ENCODE peak calls at places on chromosome 17, in seven cellular contexts. One of them, this sample, is unnamed.

GRCh38 chr17:8940866-8941471 is 24.5 kb downstream of the PIK3R5 start:
- DNase-seq in fibroblast of mammary gland: no peak
- DNase-seq in stomach: no peak
- DNase-seq in adrenal gland: no peak
- DNase-seq in A549: no peak
- DNase-seq in right lobe of liver: no peak
- DNase-seq in A673: no peak
- DNase-seq in this sample: no peak

GRCh38 chr17:40482722-40483121 is 18.7 kb downstream of the TNS4 start:
- DNase-seq in stomach: no peak
- DNase-seq in A549: no peak
- DNase-seq in right lobe of liver: no peak
- DNase-seq in fibroblast of mammary gland: no peak
- DNase-seq in adrenal gland: no peak
- DNase-seq in A673: no peak
- DNase-seq in this sample: no peak

GRCh38 chr17:17824119-17824779 is 12.5 kb downstream of the SREBF1 start:
- DNase-seq in fibroblast of mammary gland: no peak
- DNase-seq in adrenal gland: peak; percentile 56
- DNase-seq in stomach: no peak
- DNase-seq in A549: no peak
- DNase-seq in A673: peak; percentile 67
- DNase-seq in right lobe of liver: no peak
- DNase-seq in this sample: no peak

GRCh38 chr17:57874434-57875108 is 24.7 kb upstream of the MRPS23 start:
- DNase-seq in fibroblast of mammary gland: peak; percentile 95
- DNase-seq in right lobe of liver: peak; percentile 52
- DNase-seq in stomach: no peak
- DNase-seq in A673: peak; percentile 99
- DNase-seq in A549: no peak
- DNase-seq in adrenal gland: peak; percentile 80
- DNase-seq in this sample: no peak

GRCh38 chr17:58643147-58643546 is 48.7 kb downstream of the TEX14 start:
- DNase-seq in adrenal gland: no peak
- DNase-seq in stomach: no peak
- DNase-seq in A673: no peak
- DNase-seq in right lobe of liver: no peak
- DNase-seq in A549: peak; percentile 56
- DNase-seq in fibroblast of mammary gland: peak; percentile 60
- DNase-seq in this sample: no peak

GRCh38 chr17:42708588-42708987 is 26.3 kb downstream of the CNTNAP1 start:
- DNase-seq in fibroblast of mammary gland: no peak
- DNase-seq in right lobe of liver: no peak
- DNase-seq in A673: no peak
- DNase-seq in A549: no peak
- DNase-seq in adrenal gland: no peak
- DNase-seq in stomach: no peak
- DNase-seq in this sample: no peak

GRCh38 chr17:32627233-32628008 is 140.6 kb downstream of the CDK5R1 start:
- DNase-seq in right lobe of liver: no peak
- DNase-seq in adrenal gland: no peak
- DNase-seq in stomach: no peak
- DNase-seq in A549: no peak
- DNase-seq in A673: no peak
- DNase-seq in fibroblast of mammary gland: peak; percentile 10
- DNase-seq in this sample: no peak

GRCh38 chr17:56499799-56500388 is 93.6 kb upstream of the NOG start:
- DNase-seq in adrenal gland: no peak
- DNase-seq in A549: no peak
- DNase-seq in fibroblast of mammary gland: peak; percentile 43
- DNase-seq in stomach: no peak
- DNase-seq in A673: peak; percentile 57
- DNase-seq in right lobe of liver: no peak
- DNase-seq in this sample: no peak

GRCh38 chr17:78344666-78345065 is 15.2 kb downstream of the SOCS3 start:
- DNase-seq in right lobe of liver: no peak
- DNase-seq in fibroblast of mammary gland: no peak
- DNase-seq in adrenal gland: no peak
- DNase-seq in stomach: no peak
- DNase-seq in A549: no peak
- DNase-seq in A673: no peak
- DNase-seq in this sample: no peak

GRCh38 chr17:8629371-8630226 is 926 bp downstream of the MYH10 start:
- DNase-seq in adrenal gland: peak; percentile 45
- DNase-seq in right lobe of liver: peak; percentile 38
- DNase-seq in fibroblast of mammary gland: peak; percentile 30
- DNase-seq in A673: peak; percentile 31
- DNase-seq in stomach: no peak
- DNase-seq in A549: peak; percentile 28
- DNase-seq in this sample: no peak

GRCh38 chr17:68491381-68491849 is 20.8 kb upstream of the PRKAR1A start:
- DNase-seq in adrenal gland: no peak
- DNase-seq in fibroblast of mammary gland: no peak
- DNase-seq in A673: no peak
- DNase-seq in A549: no peak
- DNase-seq in stomach: no peak
- DNase-seq in right lobe of liver: no peak
- DNase-seq in this sample: no peak

GRCh38 chr17:42389902-42390301 is 1.7 kb upstream of the STAT3 start:
- DNase-seq in adrenal gland: peak; percentile 5
- DNase-seq in right lobe of liver: no peak
- DNase-seq in A673: no peak
- DNase-seq in A549: no peak
- DNase-seq in stomach: no peak
- DNase-seq in fibroblast of mammary gland: no peak
- DNase-seq in this sample: peak; percentile 29

GRCh38 chr17:6903516-6903915 is 72.0 kb upstream of the TEKT1 start:
- DNase-seq in A549: no peak
- DNase-seq in adrenal gland: no peak
- DNase-seq in stomach: no peak
- DNase-seq in fibroblast of mammary gland: no peak
- DNase-seq in right lobe of liver: no peak
- DNase-seq in A673: no peak
- DNase-seq in this sample: no peak

GRCh38 chr17:40022497-40022896 is 7.3 kb downstream of the CSF3 start:
- DNase-seq in fibroblast of mammary gland: no peak
- DNase-seq in adrenal gland: no peak
- DNase-seq in A673: no peak
- DNase-seq in right lobe of liver: no peak
- DNase-seq in A549: no peak
- DNase-seq in stomach: no peak
- DNase-seq in this sample: no peak

GRCh38 chr17:9537177-9537776 is 38.3 kb downstream of the STX8 start:
- DNase-seq in A673: no peak
- DNase-seq in adrenal gland: no peak
- DNase-seq in stomach: peak; percentile 33
- DNase-seq in right lobe of liver: no peak
- DNase-seq in A549: no peak
- DNase-seq in fibroblast of mammary gland: no peak
- DNase-seq in this sample: no peak

GRCh38 chr17:79033741-79034501 is 10.0 kb downstream of the C1QTNF1 start:
- DNase-seq in right lobe of liver: no peak
- DNase-seq in stomach: peak; percentile 60
- DNase-seq in A549: no peak
- DNase-seq in adrenal gland: peak; percentile 26
- DNase-seq in A673: no peak
- DNase-seq in fibroblast of mammary gland: no peak
- DNase-seq in this sample: no peak

GRCh38 chr17:59783221-59784016 is 76.0 kb downstream of the VMP1 start:
- DNase-seq in A673: peak; percentile 72
- DNase-seq in stomach: no peak
- DNase-seq in A549: peak; percentile 58
- DNase-seq in adrenal gland: no peak
- DNase-seq in fibroblast of mammary gland: peak; percentile 79
- DNase-seq in right lobe of liver: no peak
- DNase-seq in this sample: no peak

GRCh38 chr17:59161477-59161876 is 5.9 kb downstream of the PRR11 start:
- DNase-seq in A549: no peak
- DNase-seq in fibroblast of mammary gland: no peak
- DNase-seq in adrenal gland: no peak
- DNase-seq in stomach: no peak
- DNase-seq in A673: no peak
- DNase-seq in right lobe of liver: no peak
- DNase-seq in this sample: no peak

GRCh38 chr17:17724991-17725852 is 44.0 kb downstream of the RAI1 start:
- DNase-seq in right lobe of liver: peak; percentile 71
- DNase-seq in A549: no peak
- DNase-seq in stomach: no peak
- DNase-seq in fibroblast of mammary gland: no peak
- DNase-seq in adrenal gland: peak; percentile 64
- DNase-seq in A673: peak; percentile 31
- DNase-seq in this sample: no peak

GRCh38 chr17:45985447-45985846 is 13.6 kb upstream of the STH start:
- DNase-seq in A673: no peak
- DNase-seq in adrenal gland: no peak
- DNase-seq in fibroblast of mammary gland: no peak
- DNase-seq in stomach: no peak
- DNase-seq in A549: no peak
- DNase-seq in right lobe of liver: no peak
- DNase-seq in this sample: no peak

GRCh38 chr17:45984368-45984767 is 14.7 kb upstream of the STH start:
- DNase-seq in fibroblast of mammary gland: no peak
- DNase-seq in A673: peak; percentile 23
- DNase-seq in right lobe of liver: no peak
- DNase-seq in stomach: no peak
- DNase-seq in A549: no peak
- DNase-seq in adrenal gland: no peak
- DNase-seq in this sample: peak; percentile 71

GRCh38 chr17:45986056-45986455 is 13.0 kb upstream of the STH start:
- DNase-seq in A673: no peak
- DNase-seq in stomach: no peak
- DNase-seq in right lobe of liver: no peak
- DNase-seq in fibroblast of mammary gland: no peak
- DNase-seq in adrenal gland: no peak
- DNase-seq in A549: no peak
- DNase-seq in this sample: peak; percentile 34

GRCh38 chr17:45982791-45983613 is 16.0 kb upstream of the STH start:
- DNase-seq in right lobe of liver: no peak
- DNase-seq in stomach: no peak
- DNase-seq in A673: no peak
- DNase-seq in fibroblast of mammary gland: no peak
- DNase-seq in A549: no peak
- DNase-seq in adrenal gland: no peak
- DNase-seq in this sample: peak; percentile 89

GRCh38 chr17:45983614-45984310 is 15.3 kb upstream of the STH start:
- DNase-seq in stomach: no peak
- DNase-seq in right lobe of liver: no peak
- DNase-seq in adrenal gland: no peak
- DNase-seq in fibroblast of mammary gland: no peak
- DNase-seq in A549: no peak
- DNase-seq in A673: no peak
- DNase-seq in this sample: peak; percentile 70
- TF ChIP-seq CTCF in stomach: no peak
- TF ChIP-seq CTCF in right lobe of liver: no peak
- TF ChIP-seq CTCF in adrenal gland: no peak
- TF ChIP-seq CTCF in fibroblast of mammary gland: no peak
- TF ChIP-seq CTCF in A549: no peak
- TF ChIP-seq CTCF in A673: no peak
- TF ChIP-seq CTCF in this sample: no peak

GRCh38 chr17:73196500-73196899 is 3.6 kb downstream of the COG1 start:
- DNase-seq in A673: no peak
- DNase-seq in stomach: peak; percentile 62
- DNase-seq in right lobe of liver: peak; percentile 49
- DNase-seq in adrenal gland: peak; percentile 35
- DNase-seq in fibroblast of mammary gland: no peak
- DNase-seq in A549: peak; percentile 64
- DNase-seq in this sample: no peak
- TF ChIP-seq CTCF in A673: no peak
- TF ChIP-seq CTCF in stomach: no peak
- TF ChIP-seq CTCF in right lobe of liver: peak; percentile 26
- TF ChIP-seq CTCF in adrenal gland: no peak
- TF ChIP-seq CTCF in fibroblast of mammary gland: peak; percentile 7
- TF ChIP-seq CTCF in A549: peak; percentile 39
- TF ChIP-seq CTCF in this sample: peak; percentile 52

GRCh38 chr17:75683467-75684041 is 16.4 kb downstream of the SAP30BP start:
- DNase-seq in A549: peak; percentile 81
- DNase-seq in right lobe of liver: no peak
- DNase-seq in fibroblast of mammary gland: peak; percentile 73
- DNase-seq in stomach: peak; percentile 56
- DNase-seq in adrenal gland: no peak
- DNase-seq in A673: no peak
- DNase-seq in this sample: peak; percentile 2

GRCh38 chr17:75676461-75676860 is 9.3 kb downstream of the SAP30BP start:
- DNase-seq in fibroblast of mammary gland: no peak
- DNase-seq in A549: no peak
- DNase-seq in right lobe of liver: no peak
- DNase-seq in adrenal gland: no peak
- DNase-seq in A673: no peak
- DNase-seq in stomach: no peak
- DNase-seq in this sample: no peak

GRCh38 chr17:75681289-75681688 is 14.2 kb downstream of the SAP30BP start:
- DNase-seq in stomach: no peak
- DNase-seq in adrenal gland: no peak
- DNase-seq in fibroblast of mammary gland: peak; percentile 64
- DNase-seq in right lobe of liver: no peak
- DNase-seq in A549: no peak
- DNase-seq in A673: no peak
- DNase-seq in this sample: peak; percentile 40

GRCh38 chr17:75680431-75680830 is 13.3 kb downstream of the SAP30BP start:
- DNase-seq in right lobe of liver: no peak
- DNase-seq in A673: no peak
- DNase-seq in adrenal gland: no peak
- DNase-seq in fibroblast of mammary gland: no peak
- DNase-seq in stomach: no peak
- DNase-seq in A549: no peak
- DNase-seq in this sample: peak; percentile 46

GRCh38 chr17:75679706-75680201 is 12.6 kb downstream of the SAP30BP start:
- DNase-seq in fibroblast of mammary gland: no peak
- DNase-seq in right lobe of liver: peak; percentile 48
- DNase-seq in adrenal gland: peak; percentile 47
- DNase-seq in A549: peak; percentile 83
- DNase-seq in stomach: peak; percentile 72
- DNase-seq in A673: no peak
- DNase-seq in this sample: peak; percentile 38
- TF ChIP-seq CTCF in fibroblast of mammary gland: no peak
- TF ChIP-seq CTCF in right lobe of liver: no peak
- TF ChIP-seq CTCF in adrenal gland: peak; percentile 27
- TF ChIP-seq CTCF in A549: peak; percentile 96
- TF ChIP-seq CTCF in stomach: no peak
- TF ChIP-seq CTCF in A673: no peak
- TF ChIP-seq CTCF in this sample: peak; percentile 81

DNA sequence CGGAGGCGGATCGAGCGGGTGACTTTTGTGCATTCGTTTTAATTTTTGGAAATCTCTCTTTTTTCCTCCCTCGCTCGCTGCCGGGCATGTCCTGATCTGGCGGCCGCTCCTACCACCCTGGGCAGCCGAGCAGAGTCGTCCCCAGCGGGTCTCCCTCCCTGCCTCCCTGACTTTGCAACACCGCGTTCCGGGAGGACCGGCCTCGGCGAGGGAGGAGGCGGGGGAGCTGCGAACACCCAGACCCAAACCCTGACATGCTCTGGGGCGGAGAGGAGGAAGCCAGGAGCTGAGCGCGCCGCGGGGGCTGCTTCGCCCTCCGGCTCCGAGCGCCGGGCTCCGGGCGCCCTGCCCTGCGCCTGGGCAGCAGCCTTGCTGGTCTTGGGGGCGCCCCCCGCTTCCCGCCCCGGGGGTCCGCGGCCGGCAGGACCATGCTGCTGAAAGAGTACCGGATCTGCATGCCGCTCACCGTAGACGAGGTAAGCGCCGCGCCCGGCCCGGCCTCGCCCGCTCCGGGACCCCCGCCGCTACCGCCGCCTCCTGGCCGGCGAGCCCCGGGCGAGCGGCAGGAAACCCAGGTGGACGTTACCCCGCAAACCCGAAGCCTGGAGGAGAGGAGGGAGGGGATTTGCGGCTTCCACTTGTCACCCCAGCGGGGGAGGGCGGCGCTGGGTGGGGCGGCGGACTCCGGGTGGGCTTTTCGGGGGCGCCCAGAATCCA is 804 bp downstream of the PITPNC1 start:
- DNase-seq in fibroblast of mammary gland: no peak
- DNase-seq in A673: peak; percentile 75
- DNase-seq in right lobe of liver: peak; percentile 61
- DNase-seq in A549: peak; percentile 58
- DNase-seq in adrenal gland: peak; percentile 61
- DNase-seq in stomach: peak; percentile 54
- DNase-seq in this sample: no peak
- TF ChIP-seq CTCF in fibroblast of mammary gland: no peak
- TF ChIP-seq CTCF in A673: no peak
- TF ChIP-seq CTCF in right lobe of liver: no peak
- TF ChIP-seq CTCF in A549: peak; percentile 11
- TF ChIP-seq CTCF in adrenal gland: no peak
- TF ChIP-seq CTCF in stomach: no peak
- TF ChIP-seq CTCF in this sample: peak; percentile 5